ENCODE peak calls at places on chromosomes 2 and 18, in six cellular contexts. V, A, K, N, Q and M are unnamed samples. For H3K27me3, the result is how much of the 10 kb centered on the place peaks cover.

GRCh38 chr2:166518634-166519390 is 24.8 kb upstream of the SCN7A start:
- DNase-seq in K (no peak), A (no peak), N (no peak), Q (no peak), V (no peak), M (no peak)

GRCh38 chr2:56231361-56231760 is 47.6 kb downstream of the CCDC85A start:
- DNase-seq in N (no peak), V (no peak), K (no peak), Q (no peak), A (no peak), M (no peak)

GRCh38 chr2:54454922-54455583 is 1.1 kb upstream of the SPTBN1 start:
- DNase-seq in N (no peak), Q (no peak), K (peak), V (no peak), A (no peak), M (no peak)

GRCh38 chr2:157328133-157328532 is 2.5 kb upstream of the ERMN start:
- DNase-seq in K (no peak), V (no peak), Q (no peak), A (no peak), N (no peak), M (no peak)

GRCh38 chr2:159793265-159793664 is 4.7 kb downstream of the CD302 start:
- DNase-seq in Q (no peak), A (no peak), N (no peak), V (no peak), K (no peak), M (no peak)

GRCh38 chr18:54444309-54444914 is 86.7 kb downstream of the C18orf54 start:
- DNase-seq in V (no peak), N (peak), A (peak), Q (no peak), K (peak), M (peak)

GRCh38 chr2:226835420-226835795 is 446 bp upstream of the RHBDD1 start:
- DNase-seq in K (no peak), V (peak), N (no peak), Q (no peak), A (no peak), M (peak)

GRCh38 chr18:51425889-51426288 is 228.4 kb upstream of the MEX3C start:
- DNase-seq in K (no peak), N (no peak), A (no peak), Q (no peak), V (no peak), M (no peak)

GRCh38 chr18:41713969-41714700 is 240.9 kb upstream of the PIK3C3 start:
- DNase-seq in V (no peak), Q (no peak), K (no peak), N (no peak), A (no peak), M (no peak)

GRCh38 chr2:142974288-142975024 is 97.0 kb downstream of the KYNU start:
- DNase-seq in V (no peak), K (no peak), A (no peak), N (no peak), Q (no peak), M (no peak)

GRCh38 chr2:85551698-85552678 is 9.3 kb downstream of the GGCX start:
- DNase-seq in A (peak), K (peak), Q (peak), N (peak), V (no peak), M (peak)

GRCh38 chr2:113981404-113982134 is 91.7 kb downstream of the ACTR3 start:
- DNase-seq in V (no peak), K (no peak), N (no peak), A (no peak), Q (no peak), M (no peak)

GRCh38 chr2:187581125-187581896 is 27.1 kb upstream of the TFPI start:
- DNase-seq in Q (peak), V (no peak), N (no peak), K (no peak), A (peak), M (no peak)

GRCh38 chr2:109560265-109560664 is 53.5 kb downstream of the SEPTIN10 start:
- DNase-seq in N (no peak), V (no peak), A (no peak), K (no peak), Q (no peak), M (no peak)

GRCh38 chr2:205692095-205692494 is 9.8 kb downstream of the NRP2 start:
- DNase-seq in Q (no peak), A (no peak), K (no peak), V (no peak), N (no peak), M (no peak)

GRCh38 chr18:23822590-23823385 is 133.5 kb downstream of the LAMA3 start:
- DNase-seq in V (no peak), A (no peak), Q (no peak), K (no peak), N (peak), M (no peak)

GRCh38 chr18:26215247-26215970 is 10.8 kb upstream of the TAF4B start:
- DNase-seq in V (no peak), A (no peak), Q (peak), N (no peak), K (no peak), M (no peak)

GRCh38 chr2:38415023-38415422 is 38.0 kb upstream of the ATL2 start:
- DNase-seq in K (no peak), V (no peak), Q (no peak), A (no peak), N (no peak), M (no peak)

GRCh38 chr2:241764272-241765241 is 12.1 kb upstream of the GAL3ST2 start:
- DNase-seq in N (no peak), V (no peak), Q (no peak), K (no peak), A (no peak), M (no peak)

GRCh38 chr2:144546933-144547332 is 27.0 kb upstream of the ZEB2 start:
- DNase-seq in Q (no peak), V (no peak), K (no peak), A (no peak), N (no peak), M (no peak)

GRCh38 chr18:644395-645004 is 13.0 kb upstream of the TYMS start:
- DNase-seq in K (no peak), V (no peak), A (no peak), N (peak), Q (no peak), M (no peak)

GRCh38 chr2:152083202-152083601 is 15.6 kb downstream of the CACNB4 start:
- DNase-seq in K (no peak), Q (no peak), N (no peak), A (no peak), V (no peak), M (no peak)

GRCh38 chr2:196360650-196361049 is 189.3 kb upstream of the STK17B start:
- DNase-seq in Q (no peak), A (no peak), K (no peak), V (no peak), N (no peak), M (no peak)

GRCh38 chr2:196336715-196337617 is 165.6 kb upstream of the STK17B start:
- DNase-seq in V (no peak), K (no peak), A (no peak), N (no peak), Q (peak), M (no peak)

GRCh38 chr2:21438949-21439348 is 315.2 kb downstream of the TDRD15 start:
- DNase-seq in V (no peak), N (peak), A (no peak), Q (no peak), K (no peak), M (no peak)

GRCh38 chr2:26352892-26353291 is 6.3 kb upstream of the ADGRF3 start:
- DNase-seq in N (no peak), K (no peak), A (no peak), V (no peak), Q (no peak), M (no peak)

GRCh38 chr2:233915133-233915532 is 2.0 kb upstream of the TRPM8 start:
- DNase-seq in Q (no peak), K (no peak), A (no peak), N (no peak), V (no peak), M (no peak)

DNA sequence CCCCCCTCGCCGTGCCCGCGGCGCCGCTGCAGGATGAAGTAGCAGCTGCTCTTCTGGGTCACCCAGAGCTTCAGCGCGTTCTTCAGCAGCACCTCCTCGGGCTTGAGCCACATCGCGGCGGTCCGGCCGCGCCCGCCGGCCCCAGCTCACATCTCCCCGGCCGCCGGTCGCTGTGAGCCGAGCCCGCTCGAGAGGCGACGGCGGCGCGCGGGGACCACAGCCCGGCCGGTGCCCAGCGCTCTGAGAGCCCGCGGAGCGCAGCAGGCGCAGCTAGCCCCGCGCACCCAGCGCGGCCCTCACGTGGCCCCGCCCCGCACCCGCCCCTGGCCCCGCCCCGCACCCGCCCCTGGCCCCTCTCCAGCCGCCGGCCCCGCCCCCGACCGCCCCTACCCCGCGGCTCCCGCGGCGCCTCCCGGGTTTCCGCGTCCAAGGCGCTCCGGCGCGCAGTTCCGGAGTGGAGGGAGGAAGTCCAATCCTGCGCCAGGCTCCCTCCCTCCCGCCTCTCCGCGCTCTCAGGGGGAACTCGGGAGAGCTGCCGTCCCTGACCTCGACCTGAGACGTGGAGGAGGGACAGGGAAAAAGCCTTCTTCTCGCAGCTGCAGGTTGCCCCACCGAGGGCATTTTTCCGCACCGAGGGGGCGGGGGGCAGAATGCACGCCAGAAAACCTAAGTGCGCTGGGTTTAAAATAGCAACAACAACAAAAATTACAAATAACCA is at the start of gene TBC1D8:
- DNase-seq in K (peak), V (peak), N (no peak), A (peak), Q (peak), M (peak)
- H3K27me3 ChIP-seq in K (under half), V (under half), N (under half), A (under half), Q (under half), M (under half)

GRCh38 chr2:130837811-130838565 is 1.3 kb downstream of the ARHGEF4 start:
- DNase-seq in K (no peak), Q (no peak), V (no peak), N (no peak), A (no peak), M (no peak)

GRCh38 chr2:130834923-130835765 is 1.6 kb upstream of the ARHGEF4 start:
- DNase-seq in K (no peak), V (no peak), A (no peak), Q (no peak), N (no peak), M (no peak)

GRCh38 chr2:130835766-130836015 is 1.0 kb upstream of the ARHGEF4 start:
- DNase-seq in N (no peak), V (no peak), Q (no peak), A (no peak), K (no peak), M (no peak)

GRCh38 chr2:130837175-130837810 is 579 bp downstream of the ARHGEF4 start:
- DNase-seq in V (no peak), K (no peak), N (no peak), Q (no peak), A (no peak), M (no peak)

GRCh38 chr2:130836501-130837174 is at the start of gene ARHGEF4:
- DNase-seq in V (no peak), A (peak), K (no peak), N (no peak), Q (no peak), M (no peak)
- H3K27me3 ChIP-seq in V (under half), A (under half), K (under half), N (under half), Q (under half), M (half or more)

DNA sequence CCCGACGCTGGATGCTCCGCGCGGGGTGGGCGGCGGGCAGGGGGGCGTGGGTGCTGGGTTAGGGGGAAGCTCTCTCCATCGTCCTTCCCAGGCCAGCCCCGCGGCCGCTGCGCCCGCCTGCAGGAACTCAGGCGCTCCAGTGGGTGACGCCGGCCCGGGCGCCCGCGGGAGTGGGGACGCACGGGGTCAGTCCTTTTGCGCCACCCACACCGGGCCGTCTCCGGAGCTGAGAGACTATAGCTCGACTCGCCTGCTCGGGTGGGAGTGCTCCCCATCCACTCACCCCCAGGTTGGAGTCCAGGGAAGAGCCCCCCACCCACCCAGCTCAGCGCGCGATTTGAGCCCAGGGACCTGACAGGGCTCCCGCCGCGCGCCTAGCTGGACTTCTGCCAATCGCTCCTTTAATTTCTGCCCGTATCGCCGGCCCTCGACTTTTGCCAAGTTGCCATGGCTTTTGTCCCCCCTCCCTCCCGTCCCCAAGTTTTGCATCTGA is 205.6 kb upstream of the SMAD2 start:
- DNase-seq in Q (no peak), N (no peak), K (peak), V (no peak), A (peak), M (peak)
- H3K27me3 ChIP-seq in Q (under half), N (under half), K (under half), V (under half), A (under half), M (under half)

GRCh38 chr2:238658820-238659219 is 189.1 kb upstream of the TWIST2 start:
- DNase-seq in A (no peak), Q (no peak), V (no peak), N (no peak), K (no peak), M (no peak)
- H3K27me3 ChIP-seq in A (under half), Q (under half), V (under half), N (under half), K (under half), M (under half)

GRCh38 chr18:11810379-11810778 is 40.8 kb upstream of the CHMP1B start:
- DNase-seq in N (no peak), A (no peak), Q (no peak), K (no peak), V (no peak), M (no peak)

GRCh38 chr18:11807233-11807632 is 44.0 kb upstream of the CHMP1B start:
- DNase-seq in Q (no peak), K (no peak), A (no peak), V (no peak), N (no peak), M (no peak)

GRCh38 chr18:11809895-11810294 is 41.3 kb upstream of the CHMP1B start:
- DNase-seq in Q (no peak), N (no peak), A (no peak), K (no peak), V (no peak), M (no peak)

GRCh38 chr18:11811009-11811408 is 40.2 kb upstream of the CHMP1B start:
- DNase-seq in Q (no peak), N (no peak), V (no peak), K (no peak), A (no peak), M (no peak)

DNA sequence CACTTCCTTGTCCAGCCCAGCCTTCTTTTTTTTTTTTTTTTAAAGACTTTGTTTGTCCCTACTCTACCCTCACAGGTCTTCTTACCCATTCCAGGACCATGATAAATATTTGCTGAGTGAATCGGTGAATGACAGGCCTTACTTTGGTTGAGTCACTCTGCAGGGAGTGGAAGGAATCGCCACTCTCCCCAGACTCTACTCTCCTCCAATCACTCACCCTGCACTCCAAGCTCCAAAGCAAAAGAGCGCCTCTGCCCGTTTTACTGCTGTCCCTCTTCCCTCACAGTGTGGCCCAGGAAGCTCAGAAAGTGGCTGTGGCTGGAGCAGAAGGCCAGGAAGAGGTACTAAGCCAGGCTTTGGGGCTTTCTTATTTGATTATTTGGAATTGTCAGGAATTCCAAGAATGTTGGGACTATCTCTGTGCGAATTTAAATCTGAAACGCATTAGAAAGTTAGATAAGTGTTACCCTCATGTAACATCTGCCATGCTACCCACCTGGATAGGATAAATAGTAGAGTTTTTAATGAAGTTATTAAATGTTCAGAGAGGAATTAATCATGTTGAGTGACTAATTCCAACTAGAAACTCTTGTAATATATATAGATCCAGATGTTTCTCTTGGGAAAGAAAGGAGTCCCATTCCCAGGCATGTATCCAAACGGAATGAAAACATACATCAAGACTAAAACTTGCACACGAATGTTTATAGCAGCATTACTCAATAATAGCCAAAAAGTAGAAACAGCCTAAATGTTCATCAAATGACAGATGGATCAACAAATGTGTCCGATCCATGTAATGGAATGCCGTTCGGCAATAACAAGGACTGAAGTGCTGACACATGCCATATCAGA is 43.0 kb upstream of the CHMP1B start:
- DNase-seq in N (peak), K (no peak), A (no peak), V (no peak), Q (no peak), M (no peak)
- H3K27me3 ChIP-seq in N (under half), K (under half), A (under half), V (under half), Q (under half), M (under half)

DNA sequence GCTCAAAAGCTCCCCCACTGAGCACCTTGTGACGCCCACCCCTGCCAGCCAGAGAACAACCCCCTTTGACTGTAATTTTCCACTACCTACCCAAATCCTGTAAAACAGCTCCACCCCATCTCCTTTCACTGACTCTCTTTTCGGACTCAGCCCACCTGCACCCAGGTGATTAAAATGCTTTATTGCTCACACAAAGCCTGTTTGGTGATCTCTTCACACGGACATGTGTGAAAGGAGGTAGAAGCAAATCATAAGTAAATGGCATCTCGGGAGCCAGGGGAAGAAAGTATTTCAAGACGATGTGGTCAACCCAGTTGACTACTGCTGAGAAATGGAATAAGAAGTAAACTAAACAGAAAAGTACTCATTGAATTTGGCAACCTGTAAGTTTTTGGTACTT is 11.2 kb upstream of the NCKAP1 start:
- DNase-seq in V (no peak), A (no peak), K (no peak), N (no peak), Q (no peak), M (no peak)
- H3K27me3 ChIP-seq in V (under half), A (under half), K (under half), N (under half), Q (under half), M (under half)

GRCh38 chr2:121234791-121235190 is 50.2 kb downstream of the TFCP2L1 start:
- DNase-seq in V (no peak), Q (no peak), N (no peak), K (no peak), A (no peak), M (no peak)
- H3K27me3 ChIP-seq in V (under half), Q (under half), N (under half), K (under half), A (under half), M (half or more)

DNA sequence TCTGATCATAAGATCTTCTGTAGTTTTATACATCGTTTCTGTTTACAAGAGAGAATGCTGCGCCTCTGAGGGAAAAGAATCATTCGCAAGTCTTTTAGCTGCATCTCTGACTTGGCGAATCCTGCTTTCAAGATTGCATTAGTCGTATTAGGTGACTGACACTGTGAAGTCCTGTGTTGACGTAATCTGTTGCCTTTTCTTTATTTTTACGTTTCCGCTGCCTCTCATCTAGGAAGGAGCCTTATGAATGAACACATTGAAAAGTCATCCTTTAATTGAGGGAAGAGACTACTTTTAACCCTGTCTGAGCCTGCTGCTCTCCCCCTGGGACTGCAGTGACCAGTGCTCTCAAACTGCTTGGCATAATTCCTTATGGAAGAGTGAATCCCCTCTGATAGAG is 101.6 kb downstream of the LDLRAD4 start:
- DNase-seq in N (no peak), A (no peak), Q (no peak), V (no peak), K (no peak), M (no peak)
- H3K27me3 ChIP-seq in N (under half), A (under half), Q (under half), V (under half), K (under half), M (under half)